ENCODE peak calls at places on chromosomes 11 and 22, in six cellular contexts. Y, J, Z, S, T and K are unnamed samples.
A peak's percentile ranks its signal among the peaks of the same experiment; 100 is the strongest.

GRCh38 chr11:118415739-118416068 is 14.3 kb downstream of the ATP5MG start:
- ATAC-seq in Y (peak; percentile 55), J (peak; percentile 93), S (peak; percentile 92), T (no peak), Z (no peak), K (peak; percentile 76)

GRCh38 chr11:82980292-82980691 is 78.8 kb downstream of the DDIAS start:
- ATAC-seq in J (peak; percentile 74), Z (no peak), S (no peak), Y (no peak), T (peak; percentile 26), K (no peak)

GRCh38 chr11:1107316-1108245 is 32.9 kb downstream of the MUC2 start:
- ATAC-seq in Y (no peak), Z (no peak), S (no peak), T (no peak), J (no peak), K (no peak)

GRCh38 chr11:54946429-54946828 is 239.8 kb downstream of the OR4A5 start:
- ATAC-seq in Y (no peak), J (no peak), Z (no peak), T (no peak), S (no peak), K (no peak)

GRCh38 chr22:24952837-24953293 is 349 bp downstream of the KIAA1671 start:
- ATAC-seq in J (peak; percentile 72), Z (peak; percentile 60), T (no peak), Y (peak; percentile 46), S (no peak), K (peak; percentile 60)

GRCh38 chr11:68816917-68817419 is 24.7 kb downstream of the CPT1A start:
- ATAC-seq in Z (no peak), Y (no peak), S (no peak), T (no peak), J (peak; percentile 23), K (no peak)

GRCh38 chr11:116731097-116731761 is 41.6 kb downstream of the BUD13 start:
- ATAC-seq in Y (no peak), Z (peak; percentile 48), T (no peak), J (no peak), S (no peak), K (peak; percentile 13)

GRCh38 chr11:130675456-130675855 is 227.0 kb downstream of the ADAMTS15 start:
- ATAC-seq in S (no peak), Y (peak; percentile 87), T (no peak), Z (no peak), J (no peak), K (peak; percentile 86)

GRCh38 chr11:113698515-113698914 is 7.6 kb downstream of the TMPRSS5 start:
- ATAC-seq in T (no peak), S (peak; percentile 47), Y (no peak), J (no peak), Z (peak; percentile 40), K (no peak)

GRCh38 chr11:83364500-83365059 is 78.4 kb upstream of the CCDC90B start:
- ATAC-seq in T (no peak), Y (no peak), Z (no peak), S (no peak), J (no peak), K (no peak)

GRCh38 chr11:74863410-74863809 is 85.5 kb downstream of the XRRA1 start:
- ATAC-seq in Y (no peak), J (no peak), S (no peak), T (no peak), Z (no peak), K (no peak)

GRCh38 chr11:65793144-65793581 is 6.3 kb downstream of the OVOL1 start:
- ATAC-seq in T (no peak), Z (peak; percentile 10), S (no peak), J (no peak), Y (peak; percentile 20), K (no peak)

GRCh38 chr11:74004694-74005615 is 3.9 kb downstream of the UCP3 start:
- ATAC-seq in Y (peak; percentile 28), T (peak; percentile 85), Z (peak; percentile 43), S (peak; percentile 40), J (no peak), K (no peak)

GRCh38 chr22:24763872-24764485 is 10.5 kb downstream of the PIWIL3 start:
- ATAC-seq in Z (no peak), J (no peak), T (no peak), S (no peak), Y (no peak), K (no peak)

GRCh38 chr11:111367411-111368284 is 11.4 kb downstream of the POU2AF1 start:
- ATAC-seq in Z (no peak), T (peak; percentile 60), S (no peak), Y (no peak), J (no peak), K (no peak)

GRCh38 chr11:27178859-27179258 is 138.2 kb downstream of the BBOX1 start:
- ATAC-seq in Y (no peak), T (no peak), S (no peak), J (no peak), Z (no peak), K (no peak)

GRCh38 chr11:132047167-132047566 is 676.8 kb downstream of the NTM start:
- ATAC-seq in T (no peak), J (no peak), S (no peak), Y (no peak), Z (no peak), K (no peak)

GRCh38 chr22:30400159-30400558 is 3.3 kb downstream of the SEC14L2 start:
- ATAC-seq in J (no peak), Y (no peak), T (no peak), S (no peak), Z (no peak), K (no peak)

GRCh38 chr11:48169706-48170105 is 46.9 kb upstream of the OR4B1 start:
- ATAC-seq in J (no peak), Z (no peak), Y (no peak), S (no peak), T (no peak), K (no peak)
- TF ChIP-seq EP300 in J (no peak), Z (no peak), Y (no peak), S (no peak), T (no peak), K (no peak)

GRCh38 chr11:12693485-12694181 is 19.4 kb downstream of the TEAD1 start:
- ATAC-seq in Z (peak; percentile 47), Y (peak; percentile 93), J (peak; percentile 74), S (peak; percentile 25), T (no peak), K (peak; percentile 83)

GRCh38 chr11:12694182-12694531 is 19.9 kb downstream of the TEAD1 start:
- ATAC-seq in Z (no peak), Y (peak; percentile 27), S (no peak), J (peak; percentile 26), T (no peak), K (no peak)

GRCh38 chr11:12693075-12693473 is 18.9 kb downstream of the TEAD1 start:
- ATAC-seq in Y (no peak), Z (peak; percentile 44), J (peak; percentile 36), T (no peak), S (peak; percentile 12), K (peak; percentile 7)

GRCh38 chr11:12691473-12691872 is 17.3 kb downstream of the TEAD1 start:
- ATAC-seq in S (no peak), J (no peak), Y (no peak), Z (no peak), T (no peak), K (no peak)

DNA sequence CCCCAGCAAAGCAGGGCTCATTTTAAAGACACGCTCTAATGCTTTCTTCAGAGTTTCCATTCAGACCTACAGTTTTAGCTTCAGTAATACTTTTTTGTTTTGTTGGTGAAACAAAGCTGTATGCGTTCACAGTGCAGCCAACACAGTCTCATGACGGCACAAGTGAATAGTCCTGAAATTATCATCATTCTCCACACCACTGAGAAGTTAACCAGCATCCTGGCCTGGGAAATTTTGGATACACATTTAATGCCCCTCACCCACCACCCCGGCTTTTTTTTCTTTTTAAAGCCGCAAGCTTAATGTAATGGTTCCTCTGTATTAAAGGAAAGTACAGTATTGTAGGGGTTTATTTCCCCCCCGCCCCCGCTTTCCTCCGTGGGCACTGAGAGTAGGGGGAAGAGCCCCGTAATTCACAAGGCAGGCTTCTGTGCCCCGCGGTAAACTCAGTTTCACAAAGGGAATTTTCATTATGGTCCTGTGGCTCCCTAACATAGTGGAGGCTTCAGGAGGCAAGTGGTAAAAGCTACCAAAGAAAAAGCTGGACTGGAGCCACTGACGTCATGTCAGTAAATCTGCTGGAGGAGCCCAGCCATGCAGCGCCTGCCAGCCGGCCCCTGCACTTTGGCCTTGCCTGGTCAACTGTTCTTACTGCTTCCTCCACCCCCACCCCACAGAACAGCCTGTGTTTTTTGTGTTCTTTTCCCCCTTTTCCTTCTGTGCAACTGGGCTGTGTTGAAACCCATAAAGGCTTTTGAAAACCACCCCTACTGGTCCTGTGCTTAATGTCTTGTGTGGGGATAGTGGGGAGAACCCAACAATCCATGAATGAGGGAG is 18.2 kb downstream of the TEAD1 start:
- ATAC-seq in S (peak; percentile 68), Y (peak; percentile 86), Z (peak; percentile 94), T (no peak), J (peak; percentile 71), K (peak; percentile 82)
- TF ChIP-seq EP300 in S (no peak), Y (no peak), Z (peak; percentile 43), T (no peak), J (no peak), K (no peak)

GRCh38 chr11:63838682-63839507 is at the start of gene MARK2:
- ATAC-seq in S (peak; percentile 93), T (peak; percentile 88), Y (peak; percentile 95), J (peak; percentile 80), Z (peak; percentile 79), K (peak; percentile 92)
- TF ChIP-seq EP300 in S (no peak), T (no peak), Y (no peak), J (no peak), Z (no peak), K (no peak)

GRCh38 chr22:43183496-43184263 is 3.3 kb downstream of the TTLL12 start:
- ATAC-seq in Y (no peak), Z (no peak), S (peak; percentile 77), J (no peak), T (no peak), K (no peak)

GRCh38 chr22:43185860-43186261 is 1.1 kb downstream of the TTLL12 start:
- ATAC-seq in Y (no peak), T (no peak), S (no peak), J (no peak), Z (peak; percentile 21), K (no peak)

GRCh38 chr22:43188829-43189545 is 2.1 kb upstream of the TTLL12 start:
- ATAC-seq in T (no peak), S (no peak), Y (no peak), Z (no peak), J (no peak), K (no peak)

GRCh38 chr22:43186272-43187170 is at the start of gene TTLL12:
- ATAC-seq in S (peak; percentile 14), T (peak; percentile 52), Z (peak; percentile 62), Y (peak; percentile 70), J (peak; percentile 49), K (peak; percentile 51)

DNA sequence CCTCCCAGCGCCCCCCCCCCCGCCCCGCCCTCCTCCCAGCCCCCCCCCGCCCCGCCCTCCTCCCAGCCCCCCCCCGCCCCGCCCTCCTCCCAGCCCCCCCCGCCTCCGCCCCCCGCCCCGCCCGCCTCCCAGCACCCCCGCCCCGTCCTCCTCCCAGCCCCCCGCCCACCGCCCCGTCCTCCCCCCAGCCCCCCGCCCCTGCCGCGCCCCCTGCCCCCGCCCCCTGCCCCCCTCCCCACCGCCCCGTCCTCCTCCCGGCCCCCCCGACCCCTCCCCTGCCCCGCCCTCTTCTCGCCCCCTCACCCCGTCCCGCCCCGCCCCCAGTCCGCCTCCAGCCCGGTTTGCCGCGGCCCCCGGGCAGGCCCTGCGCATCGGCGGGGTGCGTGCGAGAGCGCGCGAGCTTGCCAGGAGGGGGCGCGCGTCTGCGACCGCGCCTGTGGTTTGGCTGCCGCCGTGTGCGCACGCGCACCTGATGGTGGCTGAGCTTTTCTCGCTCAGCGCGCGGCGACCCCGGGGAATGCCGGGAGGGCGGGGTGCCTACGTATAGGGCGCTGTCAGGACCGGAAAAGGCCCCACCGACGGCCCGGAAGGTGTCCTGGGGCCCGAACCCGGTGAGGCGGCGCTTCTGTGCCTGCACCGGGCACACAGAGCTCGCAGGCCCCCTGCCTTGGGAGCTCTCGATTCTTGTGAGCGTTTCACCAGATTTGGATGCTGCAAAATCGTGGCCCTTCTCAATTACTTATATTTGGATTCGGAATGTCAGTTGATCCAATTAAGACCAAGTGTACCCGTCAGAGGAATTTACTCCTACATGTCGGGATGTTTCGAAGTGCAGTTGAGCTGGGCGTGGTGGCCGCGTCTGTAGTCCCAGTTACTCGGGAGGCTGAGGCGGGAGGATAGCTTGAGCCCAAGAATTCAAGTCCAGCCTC is 501 bp upstream of the TTLL12 start:
- ATAC-seq in S (peak; percentile 83), J (peak; percentile 94), Z (peak; percentile 86), T (peak; percentile 96), Y (peak; percentile 96), K (peak; percentile 96)
- TF ChIP-seq EP300 in S (no peak), J (no peak), Z (no peak), T (no peak), Y (no peak), K (no peak)